ENCODE peak calls at places on chromosomes 11 and 22, in ten cellular contexts. A, S, K, H, I, J, U, O, L and F are unnamed samples. For H3K4me1, the result is how much of the 10 kb centered on the place peaks cover.

GRCh38 chr11:78189851-78190250 is 1.1 kb downstream of the USP35 start:
- DNase-seq in A (no peak), S (no peak), K (no peak), H (no peak), I (peak), J (no peak), U (no peak), O (no peak), L (no peak), F (no peak)

GRCh38 chr11:121587182-121587581 is 134.4 kb upstream of the SORL1-AS1 start:
- DNase-seq in A (no peak), S (no peak), K (no peak), H (no peak), I (no peak), J (no peak), U (no peak), O (no peak), L (no peak), F (no peak)

GRCh38 chr11:64230209-64230984 is at the start of gene DNAJC4:
- DNase-seq in A (peak), S (peak), K (peak), H (peak), I (peak), J (peak), U (peak), O (peak), L (peak), F (peak)

GRCh38 chr22:37972527-37972926 is 11.8 kb downstream of the SOX10 start:
- DNase-seq in A (peak), S (no peak), K (no peak), H (no peak), I (no peak), J (no peak), U (no peak), O (no peak), L (no peak), F (no peak)

GRCh38 chr11:117471776-117472175 is 144.1 kb downstream of the CEP164 start:
- DNase-seq in A (no peak), S (no peak), K (no peak), H (no peak), I (no peak), J (no peak), U (no peak), O (no peak), L (no peak), F (no peak)

GRCh38 chr11:124445646-124446139 is at the start of gene OR8B8:
- DNase-seq in A (no peak), S (no peak), K (no peak), H (no peak), I (no peak), J (no peak), U (no peak), O (no peak), L (no peak), F (no peak)

GRCh38 chr11:118884613-118885274 is 1.1 kb downstream of the CXCR5 start:
- DNase-seq in A (no peak), S (no peak), K (no peak), H (no peak), I (no peak), J (no peak), U (no peak), O (no peak), L (no peak), F (no peak)

GRCh38 chr11:126603486-126603885 is 248.0 kb downstream of the ST3GAL4 start:
- DNase-seq in A (no peak), S (no peak), K (no peak), H (no peak), I (no peak), J (no peak), U (no peak), O (no peak), L (no peak), F (no peak)

GRCh38 chr11:128458316-128458715 is 129.0 kb downstream of the ETS1 start:
- DNase-seq in A (no peak), S (peak), K (peak), H (no peak), I (no peak), J (no peak), U (no peak), O (peak), L (no peak), F (no peak)

GRCh38 chr11:35076201-35077100 is 62.5 kb upstream of the CD44 start:
- DNase-seq in A (no peak), S (no peak), K (no peak), H (no peak), I (no peak), J (no peak), U (no peak), O (no peak), L (no peak), F (no peak)

GRCh38 chr11:44609028-44609782 is 43.7 kb downstream of the CD82 start:
- DNase-seq in A (no peak), S (no peak), K (no peak), H (no peak), I (no peak), J (no peak), U (no peak), O (no peak), L (peak), F (no peak)

GRCh38 chr11:2384723-2385041 is 7.6 kb downstream of the CD81 start:
- DNase-seq in A (no peak), S (no peak), K (no peak), H (no peak), I (no peak), J (no peak), U (no peak), O (no peak), L (no peak), F (no peak)

GRCh38 chr11:123526918-123527317 is 96.8 kb downstream of the GRAMD1B start:
- DNase-seq in A (no peak), S (no peak), K (no peak), H (no peak), I (no peak), J (no peak), U (no peak), O (no peak), L (no peak), F (no peak)

GRCh38 chr22:30606455-30607299 is at the start of gene TCN2:
- DNase-seq in A (peak), S (peak), K (peak), H (peak), I (peak), J (peak), U (peak), O (peak), L (no peak), F (peak)

GRCh38 chr11:64088159-64089026 is 52.7 kb downstream of the FLRT1 start:
- DNase-seq in A (no peak), S (no peak), K (peak), H (no peak), I (no peak), J (no peak), U (no peak), O (no peak), L (no peak), F (no peak)

DNA sequence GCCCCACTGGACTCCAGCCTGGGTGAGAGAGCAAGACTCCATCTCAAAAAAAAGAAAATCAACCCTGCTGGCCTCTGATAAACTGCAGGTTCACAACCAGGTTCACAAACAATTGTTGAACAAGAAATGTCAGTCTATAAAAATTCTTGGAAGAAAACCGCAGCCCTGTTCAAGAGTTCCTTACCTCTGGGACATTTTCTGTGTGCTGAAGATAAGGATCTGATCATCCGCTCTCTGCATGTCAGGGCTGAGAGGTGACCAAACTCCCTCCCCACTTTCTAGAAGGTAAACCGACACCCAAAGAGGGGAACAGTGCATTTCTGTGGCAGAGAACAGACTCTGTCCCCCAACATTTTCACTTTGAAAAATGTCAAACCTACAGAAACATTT is 4.2 kb upstream of the UPK3A start:
- DNase-seq in A (no peak), S (no peak), K (peak), H (no peak), I (no peak), J (no peak), U (no peak), O (no peak), L (no peak), F (no peak)
- H3K27ac ChIP-seq in A (no peak), S (no peak), K (peak), H (no peak), I (no peak), J (peak), U (no peak), O (no peak), L (no peak), F (peak)

DNA sequence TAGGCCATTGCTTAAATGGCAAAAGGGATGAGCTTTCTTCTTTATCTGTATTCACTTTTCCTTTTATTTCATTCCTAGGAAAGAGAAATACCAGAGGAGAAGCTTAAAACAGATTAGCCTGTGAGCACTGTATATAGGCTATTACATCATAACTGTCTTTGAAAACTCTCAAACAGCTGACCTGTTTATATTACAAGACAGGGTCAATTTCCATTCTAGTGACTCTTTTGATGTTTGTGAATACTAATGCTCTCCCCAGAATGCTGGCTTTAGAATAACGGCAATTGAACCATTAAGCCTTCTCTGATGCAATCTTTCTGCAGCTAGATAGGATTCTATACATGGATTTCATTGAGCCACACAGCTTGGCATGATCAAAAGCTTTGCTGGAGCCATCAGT is 122.8 kb upstream of the FAT3 start:
- DNase-seq in A (no peak), S (no peak), K (no peak), H (no peak), I (no peak), J (no peak), U (no peak), O (peak), L (no peak), F (no peak)
- H3K4me1 ChIP-seq in A (under half), S (under half), K (under half), H (under half), I (under half), J (under half), U (under half), O (under half), L (under half), F (under half)

DNA sequence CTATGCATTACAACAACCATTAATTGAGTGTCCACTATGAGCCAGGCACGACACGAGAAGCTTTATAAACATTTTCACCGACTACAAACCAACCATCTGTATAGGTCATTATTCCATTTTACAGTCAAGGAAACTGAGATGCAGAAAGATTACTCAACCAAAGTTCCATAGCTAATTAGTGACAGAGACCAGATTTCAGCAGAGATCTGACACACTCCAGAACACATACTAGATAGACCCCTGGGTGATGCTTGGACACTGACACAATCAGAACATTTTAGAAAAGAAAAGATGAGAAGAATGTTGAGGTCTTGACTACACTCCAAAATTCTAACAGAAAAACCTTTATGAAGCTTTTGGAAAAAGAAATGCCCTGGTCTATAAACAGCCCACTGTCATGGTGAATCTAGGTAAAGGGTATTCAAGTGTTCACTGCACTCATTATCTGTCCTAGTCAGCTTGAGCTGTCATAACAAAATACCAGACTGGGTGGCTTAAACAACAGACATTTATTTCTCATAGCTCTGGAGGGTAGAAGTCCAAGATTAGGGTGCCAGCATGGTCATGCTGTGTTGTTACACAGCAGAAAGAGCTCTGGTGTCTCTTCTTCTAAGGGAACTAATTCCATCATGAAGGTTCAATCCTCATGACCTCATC is 88.9 kb downstream of the RELT start:
- DNase-seq in A (no peak), S (peak), K (no peak), H (no peak), I (no peak), J (no peak), U (no peak), O (no peak), L (no peak), F (no peak)
- H3K27ac ChIP-seq in A (no peak), S (no peak), K (no peak), H (no peak), I (no peak), J (peak), U (no peak), O (no peak), L (no peak), F (no peak)

GRCh38 chr11:67275606-67276409 is 9.5 kb downstream of the GRK2 start:
- DNase-seq in A (no peak), S (no peak), K (no peak), H (no peak), I (peak), J (peak), U (peak), O (no peak), L (no peak), F (peak)
- H3K4me1 ChIP-seq in A (half or more), S (under half), K (under half), H (under half), I (under half), J (half or more), U (half or more), O (under half), L (half or more), F (half or more)